ENCODE peak calls at places on chromosomes 16 and 17, in ten cellular contexts. U, L, S, O, Q, E, F, N, D and I are unnamed samples.

GRCh38 chr16:86892509-86892908 is 314.2 kb downstream of the FOXL1 start:
- DNase-seq in O (no peak), Q (no peak), D (peak; percentile 19), U (no peak), L (no peak), E (no peak), S (no peak), F (no peak), N (no peak), I (no peak)

GRCh38 chr17:75927286-75927922 is 13.4 kb downstream of the FBF1 start:
- DNase-seq in D (no peak), Q (no peak), S (no peak), E (peak; percentile 45), F (no peak), L (peak; percentile 13), N (no peak), U (peak; percentile 40), O (no peak), I (peak; percentile 23)

GRCh38 chr17:82745524-82745923 is 6.3 kb upstream of the TBCD start:
- DNase-seq in S (no peak), D (no peak), N (no peak), F (no peak), E (no peak), Q (no peak), U (no peak), L (no peak), O (no peak), I (no peak)

GRCh38 chr16:78693496-78693895 is 594.0 kb downstream of the WWOX start:
- DNase-seq in F (no peak), Q (no peak), U (no peak), D (no peak), S (no peak), L (no peak), E (no peak), N (no peak), O (no peak), I (no peak)

GRCh38 chr16:4315185-4316102 is at the start of gene GLIS2:
- DNase-seq in S (peak; percentile 71), F (no peak), Q (peak; percentile 86), E (no peak), L (peak; percentile 77), D (peak; percentile 85), O (no peak), U (no peak), N (no peak), I (peak; percentile 89)

GRCh38 chr17:38598536-38598935 is 7.2 kb downstream of the SRCIN1 start:
- DNase-seq in S (no peak), N (no peak), D (no peak), U (peak; percentile 63), L (peak; percentile 98), Q (no peak), O (no peak), F (no peak), E (peak; percentile 83), I (peak; percentile 65)

GRCh38 chr17:57565119-57565635 is 179.9 kb downstream of the CCDC182 start:
- DNase-seq in Q (no peak), D (no peak), E (no peak), N (no peak), S (no peak), U (no peak), F (no peak), L (no peak), O (no peak), I (no peak)

GRCh38 chr16:7209598-7209997 is 123.0 kb upstream of the RBFOX1 start:
- DNase-seq in S (no peak), O (no peak), L (no peak), E (no peak), D (no peak), F (no peak), Q (no peak), N (no peak), U (no peak), I (no peak)

GRCh38 chr16:1460602-1461138 is 14.2 kb downstream of the CLCN7 start:
- DNase-seq in E (no peak), F (no peak), D (no peak), S (no peak), L (no peak), O (no peak), U (no peak), N (no peak), Q (peak; percentile 44), I (no peak)

GRCh38 chr17:1435326-1435725 is 20.7 kb downstream of the CRK start:
- DNase-seq in Q (no peak), D (no peak), E (no peak), L (no peak), O (no peak), F (no peak), U (no peak), N (no peak), S (no peak), I (no peak)

GRCh38 chr17:228223-228615 is 46.8 kb upstream of the DOC2B start:
- DNase-seq in O (no peak), F (no peak), E (no peak), D (peak; percentile 55), U (no peak), N (no peak), Q (no peak), L (no peak), S (peak; percentile 34), I (no peak)

GRCh38 chr17:16282522-16282921 is 65.5 kb downstream of the PIGL start:
- DNase-seq in S (no peak), E (no peak), L (no peak), Q (no peak), U (no peak), O (no peak), N (peak; percentile 65), D (no peak), F (no peak), I (peak; percentile 85)

GRCh38 chr16:70746040-70746707 is 54.8 kb downstream of the VAC14 start:
- DNase-seq in E (no peak), F (no peak), L (peak; percentile 70), U (no peak), N (peak; percentile 90), D (no peak), Q (no peak), O (no peak), S (no peak), I (peak; percentile 63)

GRCh38 chr17:63029520-63029919 is 63.5 kb downstream of the TANC2 start:
- DNase-seq in Q (no peak), D (no peak), O (no peak), S (no peak), N (peak; percentile 40), U (no peak), F (no peak), L (no peak), E (no peak), I (peak; percentile 11)

GRCh38 chr17:31549121-31549524 is 157.6 kb downstream of the RAB11FIP4 start:
- DNase-seq in Q (no peak), L (no peak), E (peak; percentile 45), F (no peak), S (no peak), O (no peak), U (no peak), D (no peak), N (no peak), I (peak; percentile 37)